ENCODE peak calls at places on chromosomes 6 and 20, in seven cellular contexts. H, X, W, U, Y, E and N are unnamed samples.

GRCh38 chr20:38825901-38826625 is 20.6 kb downstream of the PPP1R16B start:
- DNase-seq in H (no peak), X (peak), W (no peak), U (peak), Y (no peak), E (no peak), N (peak)

GRCh38 chr6:48032156-48032555 is 78.8 kb downstream of the PTCHD4 start:
- DNase-seq in H (no peak), X (peak), W (no peak), U (peak), Y (no peak), E (no peak), N (peak)

GRCh38 chr6:118768904-118769325 is 117.5 kb upstream of the CEP85L start:
- DNase-seq in H (no peak), X (no peak), W (no peak), U (no peak), Y (no peak), E (no peak), N (no peak)

GRCh38 chr20:25053207-25054132 is 4.5 kb downstream of the ACSS1 start:
- DNase-seq in H (no peak), X (peak), W (no peak), U (no peak), Y (peak), E (no peak), N (peak)

GRCh38 chr6:157433678-157434081 is 52.7 kb downstream of the ZDHHC14 start:
- DNase-seq in H (no peak), X (no peak), W (no peak), U (no peak), Y (no peak), E (no peak), N (no peak)

GRCh38 chr20:15889073-15889923 is 684.0 kb downstream of the KIF16B start:
- DNase-seq in H (no peak), X (no peak), W (no peak), U (no peak), Y (no peak), E (no peak), N (no peak)

GRCh38 chr20:14142171-14142570 is 146.9 kb downstream of the MACROD2 start:
- DNase-seq in H (no peak), X (peak), W (no peak), U (no peak), Y (peak), E (no peak), N (no peak)

GRCh38 chr6:62323818-62324217 is 37.8 kb upstream of the KHDRBS2 start:
- DNase-seq in H (no peak), X (no peak), W (no peak), U (no peak), Y (no peak), E (no peak), N (no peak)

GRCh38 chr6:16973071-16973470 is 128.8 kb upstream of the STMND1 start:
- DNase-seq in H (no peak), X (no peak), W (no peak), U (no peak), Y (no peak), E (no peak), N (no peak)

GRCh38 chr6:87099472-87099871 is 4.6 kb upstream of the CGA start:
- DNase-seq in H (no peak), X (no peak), W (no peak), U (no peak), Y (no peak), E (no peak), N (no peak)

GRCh38 chr20:61414455-61414991 is 162.5 kb downstream of the CDH4 start:
- DNase-seq in H (no peak), X (no peak), W (no peak), U (no peak), Y (peak), E (no peak), N (no peak)

GRCh38 chr6:167559675-167560479 is 235.0 kb downstream of the TTLL2 start:
- DNase-seq in H (no peak), X (no peak), W (no peak), U (no peak), Y (no peak), E (no peak), N (no peak)

GRCh38 chr20:44738779-44739477 is 6.7 kb upstream of the KCNK15 start:
- DNase-seq in H (no peak), X (no peak), W (no peak), U (no peak), Y (peak), E (no peak), N (no peak)

GRCh38 chr20:49685161-49685601 is 28.5 kb downstream of the B4GALT5 start:
- DNase-seq in H (no peak), X (no peak), W (no peak), U (no peak), Y (peak), E (no peak), N (no peak)

GRCh38 chr6:36940027-36940426 is 14.5 kb upstream of the PI16 start:
- DNase-seq in H (no peak), X (no peak), W (no peak), U (no peak), Y (no peak), E (no peak), N (no peak)

GRCh38 chr6:127737009-127737486 is 160.1 kb downstream of the C6orf58 start:
- DNase-seq in H (no peak), X (peak), W (no peak), U (peak), Y (peak), E (no peak), N (peak)

GRCh38 chr6:154247119-154247814 is 109.3 kb downstream of the IPCEF1 start:
- DNase-seq in H (no peak), X (no peak), W (no peak), U (no peak), Y (no peak), E (no peak), N (no peak)

GRCh38 chr6:170429457-170429856 is 122.9 kb downstream of the FAM120B start:
- DNase-seq in H (no peak), X (no peak), W (no peak), U (no peak), Y (no peak), E (no peak), N (no peak)

GRCh38 chr6:36851149-36851614 is 11.9 kb upstream of the CPNE5 start:
- DNase-seq in H (no peak), X (peak), W (no peak), U (peak), Y (peak), E (no peak), N (peak)

GRCh38 chr6:45697605-45698004 is 318.1 kb downstream of the CLIC5 start:
- DNase-seq in H (no peak), X (peak), W (no peak), U (peak), Y (no peak), E (no peak), N (peak)

GRCh38 chr6:158509465-158509864 is 50.4 kb upstream of the TMEM181 start:
- DNase-seq in H (no peak), X (no peak), W (no peak), U (no peak), Y (no peak), E (no peak), N (no peak)

GRCh38 chr6:78383968-78384367 is 483.4 kb upstream of the IRAK1BP1 start:
- DNase-seq in H (no peak), X (no peak), W (no peak), U (no peak), Y (no peak), E (no peak), N (no peak)

GRCh38 chr6:128235556-128235955 is 284.8 kb downstream of the PTPRK start:
- DNase-seq in H (no peak), X (no peak), W (no peak), U (peak), Y (no peak), E (no peak), N (no peak)

GRCh38 chr6:152769993-152770392 is 19.4 kb downstream of the VIP start:
- DNase-seq in H (no peak), X (no peak), W (no peak), U (no peak), Y (no peak), E (no peak), N (no peak)

GRCh38 chr6:157860505-157860991 is 37.5 kb downstream of the SNX9 start:
- DNase-seq in H (no peak), X (no peak), W (no peak), U (no peak), Y (no peak), E (no peak), N (no peak)

GRCh38 chr20:24694727-24695528 is 225.5 kb downstream of the SYNDIG1 start:
- DNase-seq in H (no peak), X (peak), W (no peak), U (no peak), Y (no peak), E (no peak), N (peak)

GRCh38 chr20:39518649-39519048 is 556.5 kb downstream of the DHX35 start:
- DNase-seq in H (no peak), X (no peak), W (no peak), U (no peak), Y (no peak), E (no peak), N (no peak)

GRCh38 chr6:168164462-168165061 is 85.5 kb upstream of the FRMD1 start:
- DNase-seq in H (no peak), X (no peak), W (no peak), U (no peak), Y (no peak), E (no peak), N (no peak)

GRCh38 chr20:19786311-19786710 is 28.3 kb downstream of the RIN2 start:
- DNase-seq in H (no peak), X (peak), W (no peak), U (peak), Y (no peak), E (no peak), N (peak)

GRCh38 chr6:3848380-3848779 is 793 bp upstream of the FAM50B start:
- DNase-seq in H (no peak), X (peak), W (no peak), U (no peak), Y (no peak), E (no peak), N (peak)

GRCh38 chr6:7150381-7151064 is 42.8 kb downstream of the RREB1 start:
- DNase-seq in H (no peak), X (no peak), W (no peak), U (no peak), Y (no peak), E (no peak), N (no peak)

GRCh38 chr6:70590387-70590786 is 23.7 kb downstream of the SDHAF4 start:
- DNase-seq in H (no peak), X (no peak), W (no peak), U (no peak), Y (no peak), E (no peak), N (no peak)